ENCODE peak calls at places on chromosomes 7 and 10, in four cellular contexts. Y is stimulated activated CD4-positive, alpha-beta T cell treated with anti-CD3 and anti-CD28 coated beads, Interleukin-1b, Interleukin-23, amount 100 ng/mL, for 1 hour; A is cardiac muscle cell; M is HT-29. W is an unnamed sample.

GRCh38 chr7:105916603-105917002 is 40.2 kb upstream of the ATXN7L1 start:
- DNase-seq in Y (no peak), A (peak; percentile 63), M (no peak), W (no peak)

GRCh38 chr7:139118234-139118802 is 8.8 kb upstream of the ZC3HAV1 start:
- DNase-seq in A (peak; percentile 41), M (peak; percentile 38), Y (no peak), W (peak; percentile 52)

GRCh38 chr10:132201111-132201989 is 14.6 kb downstream of the DPYSL4 start:
- DNase-seq in M (no peak), Y (no peak), A (no peak), W (no peak)

GRCh38 chr10:84540617-84541288 is 212.4 kb downstream of the CCSER2 start:
- DNase-seq in Y (peak; percentile 52), A (peak; percentile 68), M (peak; percentile 51), W (peak; percentile 74)

GRCh38 chr10:110794808-110795207 is 76.9 kb upstream of the PDCD4 start:
- DNase-seq in M (no peak), Y (no peak), A (no peak), W (no peak)

GRCh38 chr10:101050206-101051069 is 11.4 kb upstream of the KAZALD1 start:
- DNase-seq in M (peak; percentile 71), Y (peak; percentile 75), A (peak; percentile 55), W (peak; percentile 83)

GRCh38 chr10:93701903-93702277 is 502 bp downstream of the FRA10AC1 start:
- DNase-seq in A (peak; percentile 53), Y (no peak), M (no peak), W (no peak)

GRCh38 chr7:150405584-150406310 is 26.6 kb downstream of the ZNF775 start:
- DNase-seq in Y (no peak), M (peak; percentile 50), A (no peak), W (peak; percentile 7)

GRCh38 chr10:26586211-26586610 is 111.3 kb upstream of the PDSS1 start:
- DNase-seq in A (no peak), M (no peak), Y (no peak), W (no peak)

GRCh38 chr10:14570800-14571199 is 203.9 kb downstream of the FAM107B start:
- DNase-seq in Y (no peak), A (no peak), M (no peak), W (no peak)

GRCh38 chr7:91239171-91239604 is 25.0 kb upstream of the FZD1 start:
- DNase-seq in Y (no peak), A (peak; percentile 94), M (no peak), W (peak; percentile 21)

GRCh38 chr7:138097064-138097741 is 20.9 kb downstream of the AKR1D1 start:
- DNase-seq in M (peak; percentile 75), Y (no peak), A (peak; percentile 63), W (peak; percentile 52)

GRCh38 chr10:59830601-59831259 is 75.6 kb downstream of the CCDC6 start:
- DNase-seq in M (peak; percentile 74), Y (no peak), A (peak; percentile 75), W (peak; percentile 66)

GRCh38 chr7:69534461-69535041 is 63.7 kb upstream of the AUTS2 start:
- DNase-seq in A (no peak), Y (no peak), M (no peak), W (no peak)

GRCh38 chr7:135169141-135169935 is 1.2 kb downstream of the CYREN start:
- DNase-seq in M (peak; percentile 53), Y (no peak), A (peak; percentile 40), W (peak; percentile 77)

GRCh38 chr10:86182150-86182549 is 184.4 kb downstream of the GRID1 start:
- DNase-seq in Y (no peak), M (no peak), A (no peak), W (no peak)

GRCh38 chr10:14605231-14605925 is 169.3 kb downstream of the FAM107B start:
- DNase-seq in M (peak; percentile 19), Y (no peak), A (peak; percentile 51), W (no peak)

GRCh38 chr10:24858244-24858907 is 94.0 kb downstream of the PRTFDC1 start:
- DNase-seq in A (peak; percentile 86), Y (no peak), M (no peak), W (no peak)

GRCh38 chr10:130336612-130337304 is 200.6 kb downstream of the GLRX3 start:
- DNase-seq in M (no peak), A (no peak), Y (no peak), W (no peak)

GRCh38 chr7:73707045-73707631 is 12.3 kb downstream of the STX1A start:
- DNase-seq in M (peak; percentile 99), Y (no peak), A (no peak), W (peak; percentile 97)

GRCh38 chr7:106609416-106609815 is 51.5 kb downstream of the CCDC71L start:
- DNase-seq in A (peak; percentile 91), Y (no peak), M (no peak), W (no peak)

GRCh38 chr7:2079332-2080068 is 153.2 kb downstream of the MAD1L1 start:
- DNase-seq in Y (no peak), A (no peak), M (no peak), W (no peak)

GRCh38 chr7:51078653-51079052 is 238.0 kb downstream of the COBL start:
- DNase-seq in A (no peak), M (no peak), Y (no peak), W (no peak)

GRCh38 chr7:91941450-91941849 is 788 bp downstream of the AKAP9 start:
- DNase-seq in Y (no peak), M (peak; percentile 59), A (peak; percentile 23), W (no peak)

GRCh38 chr7:50662059-50662689 is 97.0 kb upstream of the DDC start:
- DNase-seq in M (no peak), A (no peak), Y (no peak), W (no peak)

GRCh38 chr7:149284343-149284742 is 22.3 kb downstream of the ZNF783 start:
- DNase-seq in Y (no peak), A (no peak), M (no peak), W (no peak)

GRCh38 chr7:155296006-155296787 is 1.5 kb upstream of the INSIG1 start:
- DNase-seq in Y (no peak), A (no peak), M (no peak), W (no peak)

GRCh38 chr7:93935112-93935511 is 13.6 kb downstream of the GNG11 start:
- DNase-seq in M (no peak), Y (no peak), A (no peak), W (no peak)

GRCh38 chr7:20260219-20260618 is 43.0 kb upstream of the MACC1 start:
- DNase-seq in Y (no peak), M (no peak), A (peak; percentile 91), W (no peak)

GRCh38 chr10:106380706-106381105 is 783.8 kb downstream of the SORCS1 start:
- DNase-seq in A (no peak), M (no peak), Y (no peak), W (no peak)

GRCh38 chr7:104625956-104626355 is 297.6 kb downstream of the LHFPL3 start:
- DNase-seq in M (no peak), Y (no peak), A (no peak), W (no peak)

GRCh38 chr10:26879744-26880143 is 19.0 kb upstream of the ABI1 start:
- DNase-seq in Y (no peak), M (peak; percentile 67), A (no peak), W (peak; percentile 85)

GRCh38 chr10:106387063-106387462 is 777.4 kb downstream of the SORCS1 start:
- DNase-seq in M (no peak), A (peak; percentile 52), Y (no peak), W (no peak)

GRCh38 chr7:51314041-51314440 is 2.6 kb downstream of the COBL start:
- DNase-seq in A (no peak), Y (no peak), M (peak; percentile 27), W (no peak)

GRCh38 chr10:96272986-96273280 is 1.6 kb upstream of the BLNK start:
- DNase-seq in A (no peak), M (no peak), Y (no peak), W (no peak)